ENCODE peak calls at places on chromosome 3, in nine cellular contexts. R is GM23248, E is HCT116, X is OCI-LY7, Z is PC-3, T is hepatocyte, B is MM.1S, F is GM23338, S is SK-N-SH. W is an unnamed sample.

GRCh38 chr3:4906107-4906621 is 73.1 kb upstream of the BHLHE40 start:
- DNase-seq in F (no peak), E (no peak), X (no peak), S (peak; percentile 47), Z (peak; percentile 90), B (no peak), R (peak; percentile 56), T (no peak), W (peak; percentile 41)

GRCh38 chr3:102156426-102156825 is 278.4 kb upstream of the ZPLD1 start:
- DNase-seq in Z (peak; percentile 94), X (no peak), F (no peak), E (no peak), S (no peak), T (peak; percentile 47), B (no peak), R (peak; percentile 95), W (no peak)

GRCh38 chr3:155747286-155747685 is 2.4 kb upstream of the PLCH1 start:
- DNase-seq in S (no peak), Z (no peak), B (no peak), T (no peak), X (no peak), E (no peak), F (no peak), R (no peak), W (no peak)

GRCh38 chr3:100297784-100298183 is 36.8 kb upstream of the NIT2 start:
- DNase-seq in T (no peak), R (peak; percentile 68), Z (peak; percentile 47), F (no peak), B (no peak), X (no peak), S (no peak), E (no peak), W (no peak)

GRCh38 chr3:5122741-5123706 is 932 bp downstream of the ARL8B start:
- DNase-seq in X (peak; percentile 36), F (peak; percentile 79), Z (peak; percentile 91), T (peak; percentile 64), B (peak; percentile 43), S (peak; percentile 62), R (peak; percentile 83), E (no peak), W (peak; percentile 82)

GRCh38 chr3:119731545-119732343 is 28.9 kb downstream of the CFAP91 start:
- DNase-seq in X (no peak), F (no peak), Z (peak; percentile 52), B (no peak), T (no peak), E (no peak), R (peak; percentile 67), S (no peak), W (peak; percentile 65)

GRCh38 chr3:36444909-36445308 is 64.6 kb downstream of the STAC start:
- DNase-seq in S (no peak), Z (peak; percentile 53), R (peak; percentile 78), X (no peak), B (peak; percentile 46), T (no peak), E (no peak), F (no peak), W (no peak)

GRCh38 chr3:101780661-101781060 is 1.6 kb downstream of the NXPE3 start:
- DNase-seq in S (peak; percentile 15), F (peak; percentile 37), B (peak; percentile 41), Z (peak; percentile 69), E (no peak), R (peak; percentile 92), T (peak; percentile 56), X (no peak), W (peak; percentile 9)

DNA sequence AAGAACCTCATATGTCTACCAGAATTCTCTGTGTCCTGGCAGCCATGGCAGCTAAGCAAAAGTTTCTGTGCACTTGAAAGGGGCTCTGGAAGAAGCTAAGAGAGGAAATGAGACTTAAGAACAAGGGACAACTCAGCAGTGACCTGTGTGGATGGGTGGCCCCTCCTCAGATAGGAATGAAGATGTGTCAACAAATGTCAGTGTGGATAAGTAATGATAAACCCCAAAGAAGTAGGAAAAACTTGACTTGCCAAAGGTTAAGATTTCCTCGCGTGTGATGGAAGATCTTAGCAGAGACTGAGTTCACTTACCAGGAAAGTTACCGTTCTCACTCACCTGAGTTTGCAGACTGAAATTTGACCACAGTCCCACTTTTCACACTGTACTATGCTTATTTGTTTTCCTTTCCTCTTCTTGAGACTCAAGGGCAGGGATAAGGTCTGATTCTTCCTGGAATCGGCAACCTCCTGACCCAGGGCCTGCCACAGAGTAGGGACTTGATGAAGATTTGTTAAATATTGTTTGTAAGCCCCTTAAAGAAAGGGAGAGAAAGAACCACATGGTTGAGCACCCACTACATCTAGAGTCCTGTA is 7.4 kb upstream of the HRH1 start:
- DNase-seq in Z (peak; percentile 68), E (no peak), R (no peak), F (no peak), X (no peak), B (no peak), T (peak; percentile 29), S (no peak), W (no peak)
- H3K4me2 ChIP-seq in Z (peak overlapping the region; percentile 64), E (peak overlapping the region; percentile 37), R (no peak overlapping the region), F (no peak overlapping the region), X (no peak overlapping the region), B (no peak overlapping the region), T (peak overlapping the region; percentile 26), S (peak overlapping the region; percentile 68), W (no peak overlapping the region)

GRCh38 chr3:160159346-160159745 is 65.9 kb upstream of the C3orf80 start:
- DNase-seq in Z (no peak), F (no peak), R (no peak), S (no peak), B (no peak), T (no peak), X (no peak), E (no peak), W (no peak)

GRCh38 chr3:160162440-160162839 is 62.8 kb upstream of the C3orf80 start:
- DNase-seq in R (no peak), F (peak; percentile 93), B (no peak), S (peak; percentile 59), T (no peak), X (no peak), Z (no peak), E (no peak), W (peak; percentile 94)

GRCh38 chr3:160159806-160160205 is 65.4 kb upstream of the C3orf80 start:
- DNase-seq in X (no peak), E (no peak), S (no peak), R (no peak), F (no peak), T (no peak), Z (no peak), B (no peak), W (peak; percentile 27)

GRCh38 chr3:160168290-160168689 is 56.9 kb upstream of the C3orf80 start:
- DNase-seq in S (no peak), X (no peak), E (no peak), B (no peak), T (no peak), R (no peak), Z (no peak), F (no peak), W (no peak)

DNA sequence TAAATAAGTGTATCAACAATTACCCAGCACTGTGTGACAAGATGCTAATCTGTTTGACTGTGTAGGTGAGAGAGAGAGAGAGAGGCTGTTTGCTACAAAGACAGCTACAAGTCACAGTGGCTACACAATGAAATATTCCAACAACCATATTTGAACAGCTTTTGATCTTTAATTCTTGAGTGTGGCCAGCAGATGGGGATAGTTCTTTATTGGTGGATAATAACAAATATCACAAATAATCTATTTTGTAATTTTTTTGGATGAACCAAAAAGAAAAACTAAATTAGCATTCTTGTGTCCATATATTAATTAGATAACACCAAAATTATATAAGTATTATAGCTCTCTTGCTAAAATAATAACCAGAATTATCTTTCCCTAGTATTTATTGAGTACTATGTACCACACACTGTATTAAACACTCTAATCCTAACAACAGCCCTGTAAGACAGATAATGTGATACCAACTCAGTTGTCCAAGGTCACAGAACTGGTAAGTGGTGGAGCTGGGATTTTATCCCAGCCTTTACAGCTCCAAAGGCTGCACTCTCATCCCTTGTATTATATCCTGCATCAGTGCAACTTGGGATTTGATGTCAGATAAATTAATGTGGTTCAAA is 61.9 kb upstream of the C3orf80 start:
- DNase-seq in Z (peak; percentile 46), B (peak; percentile 64), X (peak; percentile 12), S (peak; percentile 46), E (peak; percentile 23), R (peak; percentile 63), F (no peak), T (peak; percentile 42), W (no peak)
- TF ChIP-seq EZH2phosphoT487 in Z (no peak), B (no peak), X (no peak), S (no peak), E (no peak), R (no peak), F (no peak), T (no peak), W (no peak)

GRCh38 chr3:16385151-16385550 is 120.1 kb downstream of the OXNAD1 start:
- DNase-seq in T (no peak), B (no peak), E (no peak), X (no peak), F (no peak), R (no peak), Z (no peak), S (no peak), W (no peak)

GRCh38 chr3:16383864-16384263 is 118.9 kb downstream of the OXNAD1 start:
- DNase-seq in T (no peak), S (no peak), E (no peak), X (no peak), Z (no peak), R (no peak), F (no peak), B (no peak), W (no peak)

GRCh38 chr3:16388850-16389411 is 123.9 kb downstream of the OXNAD1 start:
- DNase-seq in Z (no peak), E (no peak), R (peak; percentile 60), X (no peak), B (no peak), S (no peak), F (no peak), T (peak; percentile 16), W (no peak)

GRCh38 chr3:16382852-16383251 is 117.8 kb downstream of the OXNAD1 start:
- DNase-seq in E (no peak), S (no peak), X (no peak), T (no peak), B (no peak), R (no peak), F (no peak), Z (no peak), W (no peak)

DNA sequence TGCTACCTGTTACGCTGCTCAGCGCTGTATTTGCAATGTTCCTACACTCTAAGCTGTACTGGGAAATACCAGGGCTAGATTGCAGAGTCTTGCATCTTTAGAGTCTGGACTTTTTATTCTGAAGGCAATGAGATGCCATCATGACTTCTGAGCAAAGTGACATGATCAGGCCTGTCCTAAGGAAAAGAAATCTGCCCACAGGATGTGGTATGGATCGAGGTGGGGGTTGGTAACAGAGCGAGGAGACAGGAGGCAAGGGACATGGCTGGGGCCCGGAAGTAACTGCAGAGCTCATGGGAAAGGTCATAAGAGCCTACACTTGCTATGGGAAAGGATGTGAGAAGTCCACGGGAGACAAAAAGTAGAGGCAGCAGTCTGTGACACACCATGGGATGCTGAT is 121.5 kb downstream of the OXNAD1 start:
- DNase-seq in F (no peak), Z (no peak), B (no peak), E (no peak), R (no peak), S (no peak), T (no peak), X (no peak), W (no peak)
- H3K4me2 ChIP-seq in F (no peak overlapping the region), Z (no peak overlapping the region), B (no peak overlapping the region), E (no peak overlapping the region), R (no peak overlapping the region), S (no peak overlapping the region), T (no peak overlapping the region), X (no peak overlapping the region), W (no peak overlapping the region)

DNA sequence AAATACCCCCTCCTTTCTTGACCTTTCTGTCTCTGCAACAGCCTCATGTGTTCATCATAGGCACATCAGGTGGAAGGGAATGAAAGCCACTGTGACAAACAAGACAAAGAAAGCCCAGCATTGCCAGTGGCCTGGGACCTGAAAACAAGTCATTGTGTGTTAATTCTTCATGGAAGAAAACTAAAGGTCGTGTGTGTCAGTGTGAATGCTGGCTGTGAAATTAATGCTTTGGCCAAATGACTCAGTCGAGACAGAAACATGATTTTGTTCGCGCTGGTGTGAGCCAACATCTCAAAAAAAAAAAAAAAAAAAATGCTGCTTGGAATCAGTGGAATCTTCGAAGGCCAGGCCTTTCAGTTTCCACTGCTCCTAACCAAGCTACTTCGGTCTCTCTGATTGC is 386.5 kb upstream of the PROK2 start:
- DNase-seq in X (no peak), F (no peak), E (no peak), T (no peak), R (peak; percentile 76), B (no peak), S (no peak), Z (no peak), W (no peak)
- TF ChIP-seq EZH2phosphoT487 in X (no peak), F (no peak), E (no peak), T (no peak), R (no peak), B (no peak), S (no peak), Z (no peak), W (no peak)

W was measured in neural progenitor cell.